ENCODE peak calls at places on chromosome 20, in five cellular contexts. D, F, W, X and E are unnamed samples.

GRCh38 chr20:37270586-37271420 is 9.2 kb upstream of the GHRH start:
- DNase-seq in W (no peak), X (peak), F (no peak), D (no peak), E (no peak)

GRCh38 chr20:62449951-62450815 is 22.8 kb upstream of the RBBP8NL start:
- DNase-seq in W (no peak), D (no peak), X (no peak), F (no peak), E (no peak)

GRCh38 chr20:21340991-21341722 is 38.0 kb downstream of the XRN2 start:
- DNase-seq in W (no peak), F (no peak), X (no peak), D (no peak), E (no peak)

GRCh38 chr20:36886859-36887778 is 11.2 kb downstream of the TLDC2 start:
- DNase-seq in F (peak), W (peak), X (peak), D (peak), E (peak)

GRCh38 chr20:20019123-20019522 is 2.0 kb downstream of the NAA20 start:
- DNase-seq in D (no peak), W (no peak), F (no peak), X (no peak), E (no peak)

GRCh38 chr20:63290677-63291472 is 2.1 kb upstream of the COL20A1 start:
- DNase-seq in D (peak), F (peak), W (peak), X (peak), E (peak)

GRCh38 chr20:44646641-44647274 is 4.7 kb downstream of the ADA start:
- DNase-seq in W (no peak), D (no peak), F (no peak), X (peak), E (no peak)

GRCh38 chr20:36498386-36499179 is 42.7 kb upstream of the MYL9 start:
- DNase-seq in F (no peak), D (no peak), X (no peak), W (no peak), E (no peak)

GRCh38 chr20:11553603-11554002 is 364.1 kb upstream of the BTBD3 start:
- DNase-seq in W (no peak), F (no peak), D (no peak), X (peak), E (no peak)

GRCh38 chr20:37946946-37947345 is 44.0 kb downstream of the VSTM2L start:
- DNase-seq in F (no peak), X (no peak), W (no peak), D (no peak), E (no peak)

GRCh38 chr20:5973172-5973571 is 22.7 kb downstream of the MCM8 start:
- DNase-seq in D (no peak), F (no peak), W (no peak), X (no peak), E (no peak)

GRCh38 chr20:63085087-63085861 is 78.5 kb upstream of the BHLHE23 start:
- DNase-seq in W (no peak), F (no peak), D (no peak), X (no peak), E (no peak)

GRCh38 chr20:61924858-61925554 is 140.7 kb downstream of the TAF4 start:
- DNase-seq in X (no peak), F (no peak), W (no peak), D (no peak), E (no peak)

GRCh38 chr20:21670126-21670525 is 35.3 kb upstream of the PAX1 start:
- DNase-seq in D (no peak), X (no peak), F (no peak), W (no peak), E (no peak)

GRCh38 chr20:41437836-41438235 is 71.2 kb upstream of the EMILIN3 start:
- DNase-seq in F (no peak), D (no peak), W (no peak), X (peak), E (no peak)

GRCh38 chr20:35641743-35642142 is 23.0 kb downstream of the CPNE1 start:
- DNase-seq in D (no peak), W (no peak), F (no peak), X (peak), E (no peak)

GRCh38 chr20:11080776-11081406 is 407.1 kb upstream of the JAG1 start:
- DNase-seq in D (peak), X (no peak), F (no peak), W (no peak), E (no peak)

GRCh38 chr20:10316582-10316981 is 98.0 kb downstream of the SNAP25 start:
- DNase-seq in W (no peak), D (no peak), X (peak), F (no peak), E (no peak)

GRCh38 chr20:11454966-11455799 is 462.5 kb upstream of the BTBD3 start:
- DNase-seq in W (no peak), D (no peak), F (no peak), X (no peak), E (no peak)

GRCh38 chr20:46367967-46368901 is 38.2 kb downstream of the ELMO2 start:
- DNase-seq in W (no peak), X (no peak), D (no peak), F (no peak), E (no peak)

GRCh38 chr20:5072756-5073153 is 47.0 kb downstream of the PCNA start:
- DNase-seq in D (no peak), F (no peak), W (no peak), X (no peak), E (no peak)

GRCh38 chr20:11008444-11008843 is 334.6 kb upstream of the JAG1 start:
- DNase-seq in F (no peak), W (no peak), X (no peak), D (no peak), E (no peak)

GRCh38 chr20:49284818-49285217 is 7.0 kb upstream of the ZNFX1 start:
- DNase-seq in D (no peak), F (no peak), W (no peak), X (no peak), E (no peak)

GRCh38 chr20:25269833-25270170 is 21.9 kb downstream of the PYGB start:
- DNase-seq in X (no peak), D (no peak), W (no peak), F (no peak), E (no peak)

GRCh38 chr20:36461600-36462439 is 79.5 kb upstream of the MYL9 start:
- DNase-seq in D (peak), F (peak), W (peak), X (peak), E (peak)

GRCh38 chr20:45581702-45582101 is 2.6 kb upstream of the WFDC8 start:
- DNase-seq in X (no peak), F (no peak), W (no peak), D (no peak), E (no peak)

GRCh38 chr20:43844778-43845614 is 69.7 kb upstream of the TOX2 start:
- DNase-seq in X (peak), F (no peak), D (peak), W (no peak), E (no peak)

GRCh38 chr20:12404941-12405340 is 487.2 kb downstream of the BTBD3 start:
- DNase-seq in D (no peak), X (no peak), F (no peak), W (no peak), E (no peak)

GRCh38 chr20:14444106-14444505 is 106.7 kb upstream of the FLRT3 start:
- DNase-seq in X (peak), D (no peak), W (no peak), F (no peak), E (no peak)

GRCh38 chr20:58576590-58576944 is 61.4 kb upstream of the APCDD1L start:
- DNase-seq in F (no peak), X (no peak), W (no peak), D (no peak), E (no peak)

GRCh38 chr20:37314099-37314498 is 24.6 kb downstream of the MANBAL start:
- DNase-seq in F (no peak), D (no peak), X (no peak), W (no peak), E (no peak)

GRCh38 chr20:49029203-49029602 is 16.9 kb upstream of the CSE1L start:
- DNase-seq in W (no peak), D (no peak), F (no peak), X (no peak), E (no peak)

GRCh38 chr20:11791316-11792228 is 126.1 kb upstream of the BTBD3 start:
- DNase-seq in X (no peak), W (no peak), D (no peak), F (no peak), E (no peak)

GRCh38 chr20:49287555-49288249 is 9.8 kb upstream of the ZNFX1 start:
- DNase-seq in X (no peak), D (no peak), W (no peak), F (no peak), E (no peak)

GRCh38 chr20:63370623-63371176 is 9.6 kb upstream of the CHRNA4 start:
- DNase-seq in X (no peak), F (no peak), W (no peak), D (no peak), E (no peak)

GRCh38 chr20:16701296-16701695 is 28.5 kb upstream of the SNRPB2 start:
- DNase-seq in D (no peak), F (peak), X (peak), W (no peak), E (no peak)